ENCODE peak calls at places on chromosomes 2 and 18, in six cellular contexts. One of them, this sample, is unnamed.
A peak's percentile ranks its signal among the peaks of the same experiment; 100 is the strongest.

GRCh38 chr2:70789304-70790078 is 952 bp downstream of the FIGLA start:
- DNase-seq in cardiac fibroblast: peak; percentile 60
- DNase-seq in GM20000: peak; percentile 82
- DNase-seq in CD4-positive, alpha-beta T cell: peak; percentile 73
- DNase-seq in dorsolateral prefrontal cortex: peak; percentile 78
- DNase-seq in upper lobe of right lung: peak; percentile 82
- DNase-seq in this sample: peak; percentile 75

GRCh38 chr18:35244671-35245070 is 3.8 kb downstream of the ZNF397 start:
- DNase-seq in cardiac fibroblast: no peak
- DNase-seq in GM20000: no peak
- DNase-seq in CD4-positive, alpha-beta T cell: no peak
- DNase-seq in dorsolateral prefrontal cortex: no peak
- DNase-seq in upper lobe of right lung: no peak
- DNase-seq in this sample: no peak

GRCh38 chr2:95376311-95377215 is 25.9 kb upstream of the FAHD2A start:
- DNase-seq in cardiac fibroblast: no peak
- DNase-seq in GM20000: no peak
- DNase-seq in CD4-positive, alpha-beta T cell: no peak
- DNase-seq in dorsolateral prefrontal cortex: no peak
- DNase-seq in upper lobe of right lung: peak; percentile 51
- DNase-seq in this sample: no peak

GRCh38 chr2:234555616-234556249 is 58.9 kb upstream of the ARL4C start:
- DNase-seq in cardiac fibroblast: peak; percentile 10
- DNase-seq in GM20000: no peak
- DNase-seq in CD4-positive, alpha-beta T cell: no peak
- DNase-seq in dorsolateral prefrontal cortex: no peak
- DNase-seq in upper lobe of right lung: no peak
- DNase-seq in this sample: no peak

GRCh38 chr2:3451926-3452671 is 67.2 kb downstream of the ADI1 start:
- DNase-seq in cardiac fibroblast: no peak
- DNase-seq in GM20000: no peak
- DNase-seq in CD4-positive, alpha-beta T cell: no peak
- DNase-seq in dorsolateral prefrontal cortex: no peak
- DNase-seq in upper lobe of right lung: no peak
- DNase-seq in this sample: no peak

GRCh38 chr2:176130153-176130916 is 830 bp downstream of the HOXD8 start:
- DNase-seq in cardiac fibroblast: no peak
- DNase-seq in GM20000: no peak
- DNase-seq in CD4-positive, alpha-beta T cell: no peak
- DNase-seq in dorsolateral prefrontal cortex: no peak
- DNase-seq in upper lobe of right lung: peak; percentile 60
- DNase-seq in this sample: no peak

GRCh38 chr2:215027775-215028174 is 110.7 kb downstream of the ABCA12 start:
- DNase-seq in cardiac fibroblast: no peak
- DNase-seq in GM20000: no peak
- DNase-seq in CD4-positive, alpha-beta T cell: no peak
- DNase-seq in dorsolateral prefrontal cortex: no peak
- DNase-seq in upper lobe of right lung: no peak
- DNase-seq in this sample: no peak

GRCh38 chr2:60844105-60844504 is 37.3 kb upstream of the REL start:
- DNase-seq in cardiac fibroblast: no peak
- DNase-seq in GM20000: no peak
- DNase-seq in CD4-positive, alpha-beta T cell: no peak
- DNase-seq in dorsolateral prefrontal cortex: no peak
- DNase-seq in upper lobe of right lung: no peak
- DNase-seq in this sample: no peak

GRCh38 chr2:238900511-238900910 is 52.6 kb downstream of the TWIST2 start:
- DNase-seq in cardiac fibroblast: peak; percentile 62
- DNase-seq in GM20000: no peak
- DNase-seq in CD4-positive, alpha-beta T cell: no peak
- DNase-seq in dorsolateral prefrontal cortex: no peak
- DNase-seq in upper lobe of right lung: no peak
- DNase-seq in this sample: no peak

GRCh38 chr2:159307942-159308341 is 21.4 kb upstream of the WDSUB1 start:
- DNase-seq in cardiac fibroblast: no peak
- DNase-seq in GM20000: no peak
- DNase-seq in CD4-positive, alpha-beta T cell: no peak
- DNase-seq in dorsolateral prefrontal cortex: no peak
- DNase-seq in upper lobe of right lung: no peak
- DNase-seq in this sample: no peak

GRCh38 chr2:163210430-163210918 is 371.9 kb upstream of the KCNH7 start:
- DNase-seq in cardiac fibroblast: peak; percentile 22
- DNase-seq in GM20000: no peak
- DNase-seq in CD4-positive, alpha-beta T cell: no peak
- DNase-seq in dorsolateral prefrontal cortex: no peak
- DNase-seq in upper lobe of right lung: no peak
- DNase-seq in this sample: no peak

GRCh38 chr2:42975358-42975717 is 183.0 kb upstream of the HAAO start:
- DNase-seq in cardiac fibroblast: no peak
- DNase-seq in GM20000: no peak
- DNase-seq in CD4-positive, alpha-beta T cell: no peak
- DNase-seq in dorsolateral prefrontal cortex: no peak
- DNase-seq in upper lobe of right lung: no peak
- DNase-seq in this sample: no peak

GRCh38 chr2:201926071-201926470 is 107.6 kb upstream of the FZD7 start:
- DNase-seq in cardiac fibroblast: no peak
- DNase-seq in GM20000: no peak
- DNase-seq in CD4-positive, alpha-beta T cell: no peak
- DNase-seq in dorsolateral prefrontal cortex: no peak
- DNase-seq in upper lobe of right lung: no peak
- DNase-seq in this sample: no peak

GRCh38 chr2:227154976-227155375 is 9.0 kb downstream of the COL4A4 start:
- DNase-seq in cardiac fibroblast: peak; percentile 73
- DNase-seq in GM20000: no peak
- DNase-seq in CD4-positive, alpha-beta T cell: no peak
- DNase-seq in dorsolateral prefrontal cortex: no peak
- DNase-seq in upper lobe of right lung: no peak
- DNase-seq in this sample: no peak

GRCh38 chr2:134327367-134327766 is 73.5 kb downstream of the MGAT5 start:
- DNase-seq in cardiac fibroblast: peak; percentile 54
- DNase-seq in GM20000: no peak
- DNase-seq in CD4-positive, alpha-beta T cell: no peak
- DNase-seq in dorsolateral prefrontal cortex: no peak
- DNase-seq in upper lobe of right lung: no peak
- DNase-seq in this sample: no peak

GRCh38 chr2:97931118-97931850 is 64.5 kb downstream of the TMEM131 start:
- DNase-seq in cardiac fibroblast: no peak
- DNase-seq in GM20000: no peak
- DNase-seq in CD4-positive, alpha-beta T cell: no peak
- DNase-seq in dorsolateral prefrontal cortex: no peak
- DNase-seq in upper lobe of right lung: no peak
- DNase-seq in this sample: no peak

GRCh38 chr2:121128741-121129659 is 156.0 kb downstream of the TFCP2L1 start:
- DNase-seq in cardiac fibroblast: peak; percentile 29
- DNase-seq in GM20000: no peak
- DNase-seq in CD4-positive, alpha-beta T cell: no peak
- DNase-seq in dorsolateral prefrontal cortex: no peak
- DNase-seq in upper lobe of right lung: peak; percentile 80
- DNase-seq in this sample: peak; percentile 28

GRCh38 chr2:20425371-20425881 is 21.4 kb upstream of the RHOB start:
- DNase-seq in cardiac fibroblast: no peak
- DNase-seq in GM20000: no peak
- DNase-seq in CD4-positive, alpha-beta T cell: no peak
- DNase-seq in dorsolateral prefrontal cortex: no peak
- DNase-seq in upper lobe of right lung: no peak
- DNase-seq in this sample: peak; percentile 39

GRCh38 chr2:42914314-42914713 is 121.9 kb upstream of the HAAO start:
- DNase-seq in cardiac fibroblast: no peak
- DNase-seq in GM20000: no peak
- DNase-seq in CD4-positive, alpha-beta T cell: no peak
- DNase-seq in dorsolateral prefrontal cortex: no peak
- DNase-seq in upper lobe of right lung: no peak
- DNase-seq in this sample: no peak

GRCh38 chr2:69975136-69975852 is 13.9 kb upstream of the ASPRV1 start:
- DNase-seq in cardiac fibroblast: no peak
- DNase-seq in GM20000: no peak
- DNase-seq in CD4-positive, alpha-beta T cell: no peak
- DNase-seq in dorsolateral prefrontal cortex: no peak
- DNase-seq in upper lobe of right lung: no peak
- DNase-seq in this sample: no peak

GRCh38 chr18:58995663-58996062 is 131.0 kb downstream of the ZNF532 start:
- DNase-seq in cardiac fibroblast: no peak
- DNase-seq in GM20000: no peak
- DNase-seq in CD4-positive, alpha-beta T cell: no peak
- DNase-seq in dorsolateral prefrontal cortex: no peak
- DNase-seq in upper lobe of right lung: no peak
- DNase-seq in this sample: no peak

GRCh38 chr18:36706313-36706881 is 122.4 kb downstream of the TPGS2 start:
- DNase-seq in cardiac fibroblast: no peak
- DNase-seq in GM20000: no peak
- DNase-seq in CD4-positive, alpha-beta T cell: no peak
- DNase-seq in dorsolateral prefrontal cortex: no peak
- DNase-seq in upper lobe of right lung: no peak
- DNase-seq in this sample: no peak

GRCh38 chr2:74513605-74514367 is 464 bp upstream of the TLX2 start:
- DNase-seq in cardiac fibroblast: no peak
- DNase-seq in GM20000: peak; percentile 43
- DNase-seq in CD4-positive, alpha-beta T cell: no peak
- DNase-seq in dorsolateral prefrontal cortex: no peak
- DNase-seq in upper lobe of right lung: no peak
- DNase-seq in this sample: peak; percentile 54

GRCh38 chr2:20596973-20597867 is 53.7 kb downstream of the HS1BP3 start:
- DNase-seq in cardiac fibroblast: peak; percentile 98
- DNase-seq in GM20000: no peak
- DNase-seq in CD4-positive, alpha-beta T cell: peak; percentile 7
- DNase-seq in dorsolateral prefrontal cortex: peak; percentile 36
- DNase-seq in upper lobe of right lung: peak; percentile 66
- DNase-seq in this sample: no peak

GRCh38 chr2:127508025-127508620 is 18.2 kb downstream of the IWS1 start:
- DNase-seq in cardiac fibroblast: no peak
- DNase-seq in GM20000: no peak
- DNase-seq in CD4-positive, alpha-beta T cell: no peak
- DNase-seq in dorsolateral prefrontal cortex: no peak
- DNase-seq in upper lobe of right lung: no peak
- DNase-seq in this sample: no peak

GRCh38 chr2:149040451-149040850 is 2.0 kb downstream of the LYPD6B start:
- DNase-seq in cardiac fibroblast: no peak
- DNase-seq in GM20000: peak; percentile 75
- DNase-seq in CD4-positive, alpha-beta T cell: peak; percentile 41
- DNase-seq in dorsolateral prefrontal cortex: no peak
- DNase-seq in upper lobe of right lung: no peak
- DNase-seq in this sample: peak; percentile 74

GRCh38 chr2:54999182-54999581 is 51.1 kb downstream of the RTN4 start:
- DNase-seq in cardiac fibroblast: peak; percentile 59
- DNase-seq in GM20000: peak; percentile 22
- DNase-seq in CD4-positive, alpha-beta T cell: no peak
- DNase-seq in dorsolateral prefrontal cortex: no peak
- DNase-seq in upper lobe of right lung: no peak
- DNase-seq in this sample: no peak

GRCh38 chr2:144331652-144332355 is 188.1 kb downstream of the ZEB2 start:
- DNase-seq in cardiac fibroblast: peak; percentile 19
- DNase-seq in GM20000: no peak
- DNase-seq in CD4-positive, alpha-beta T cell: peak; percentile 70
- DNase-seq in dorsolateral prefrontal cortex: peak; percentile 82
- DNase-seq in upper lobe of right lung: no peak
- DNase-seq in this sample: no peak
- TF ChIP-seq CTCF in cardiac fibroblast: peak; percentile 27
- TF ChIP-seq CTCF in GM20000: no peak
- TF ChIP-seq CTCF in CD4-positive, alpha-beta T cell: no peak
- TF ChIP-seq CTCF in dorsolateral prefrontal cortex: peak; percentile 31
- TF ChIP-seq CTCF in upper lobe of right lung: peak; percentile 24
- TF ChIP-seq CTCF in this sample: peak; percentile 52

GRCh38 chr2:51420521-51420920 is 388.6 kb upstream of the NRXN1 start:
- DNase-seq in cardiac fibroblast: no peak
- DNase-seq in GM20000: no peak
- DNase-seq in CD4-positive, alpha-beta T cell: no peak
- DNase-seq in dorsolateral prefrontal cortex: no peak
- DNase-seq in upper lobe of right lung: no peak
- DNase-seq in this sample: no peak

GRCh38 chr2:51424418-51424817 is 392.5 kb upstream of the NRXN1 start:
- DNase-seq in cardiac fibroblast: no peak
- DNase-seq in GM20000: no peak
- DNase-seq in CD4-positive, alpha-beta T cell: no peak
- DNase-seq in dorsolateral prefrontal cortex: no peak
- DNase-seq in upper lobe of right lung: no peak
- DNase-seq in this sample: no peak
- TF ChIP-seq CTCF in cardiac fibroblast: no peak
- TF ChIP-seq CTCF in GM20000: no peak
- TF ChIP-seq CTCF in CD4-positive, alpha-beta T cell: no peak
- TF ChIP-seq CTCF in dorsolateral prefrontal cortex: no peak
- TF ChIP-seq CTCF in upper lobe of right lung: no peak
- TF ChIP-seq CTCF in this sample: no peak

DNA sequence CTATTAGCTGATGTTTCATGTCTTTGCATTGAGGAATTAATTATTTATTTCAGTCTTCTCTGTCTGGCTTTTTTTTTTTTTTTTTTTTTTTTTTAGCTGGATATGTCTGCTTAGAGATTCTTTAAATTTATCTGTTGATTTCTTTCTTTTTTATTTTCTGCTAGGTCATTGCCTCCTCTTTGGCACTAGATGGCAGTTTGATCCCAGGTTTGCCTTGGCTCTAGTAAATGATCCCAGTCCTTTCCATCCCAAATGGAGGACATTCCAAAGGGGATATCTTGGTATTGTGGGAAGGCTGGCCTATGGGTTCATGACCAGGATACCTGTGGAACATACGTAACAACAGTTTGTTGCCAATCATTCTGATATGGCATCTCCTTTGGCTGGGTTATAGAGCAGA is 339.5 kb upstream of the GCFC2 start:
- DNase-seq in cardiac fibroblast: no peak
- DNase-seq in GM20000: no peak
- DNase-seq in CD4-positive, alpha-beta T cell: no peak
- DNase-seq in dorsolateral prefrontal cortex: no peak
- DNase-seq in upper lobe of right lung: no peak
- DNase-seq in this sample: no peak
- TF ChIP-seq CTCF in cardiac fibroblast: no peak
- TF ChIP-seq CTCF in GM20000: no peak
- TF ChIP-seq CTCF in CD4-positive, alpha-beta T cell: no peak
- TF ChIP-seq CTCF in dorsolateral prefrontal cortex: no peak
- TF ChIP-seq CTCF in upper lobe of right lung: no peak
- TF ChIP-seq CTCF in this sample: no peak

DNA sequence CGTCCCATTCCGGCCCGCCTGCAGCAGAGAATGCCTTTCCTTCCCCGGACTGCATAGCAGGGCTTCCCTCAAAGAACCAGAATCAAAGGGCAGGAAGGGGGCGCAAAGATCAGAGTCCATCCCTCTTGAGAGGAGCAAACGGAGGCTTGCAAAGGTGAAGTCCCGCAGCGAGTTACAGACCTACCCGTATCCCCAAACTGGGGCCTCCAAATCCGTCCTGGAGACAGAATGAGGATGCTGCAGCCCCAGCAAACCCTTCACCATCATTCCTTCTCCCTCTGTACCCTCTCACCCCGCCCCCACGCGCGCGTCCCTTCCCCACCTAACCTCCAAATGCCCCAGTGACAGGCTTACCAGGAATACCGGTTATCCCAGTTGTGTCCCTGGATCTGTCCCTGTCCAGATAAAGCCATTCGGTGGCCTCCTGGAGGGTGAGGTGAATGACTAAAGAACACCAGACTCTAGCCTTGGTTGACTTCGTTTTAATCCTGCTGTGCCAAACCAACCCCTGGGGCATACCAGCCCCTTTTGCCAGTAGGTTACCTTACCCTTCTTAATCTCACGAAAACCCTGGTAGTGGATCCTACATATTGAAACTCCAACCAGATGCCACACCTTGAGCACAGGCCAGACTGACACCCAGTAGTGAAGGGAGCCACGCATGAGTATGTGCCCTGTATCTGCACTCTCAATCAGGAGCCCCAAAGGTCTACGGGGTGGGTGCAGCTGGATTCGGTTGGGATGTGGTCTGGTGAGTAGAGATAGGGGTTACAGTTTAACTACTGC is 961 bp upstream of the SLC40A1 start:
- DNase-seq in cardiac fibroblast: no peak
- DNase-seq in GM20000: peak; percentile 28
- DNase-seq in CD4-positive, alpha-beta T cell: peak; percentile 36
- DNase-seq in dorsolateral prefrontal cortex: peak; percentile 40
- DNase-seq in upper lobe of right lung: no peak
- DNase-seq in this sample: peak; percentile 36
- TF ChIP-seq CTCF in cardiac fibroblast: no peak
- TF ChIP-seq CTCF in GM20000: no peak
- TF ChIP-seq CTCF in CD4-positive, alpha-beta T cell: no peak
- TF ChIP-seq CTCF in dorsolateral prefrontal cortex: no peak
- TF ChIP-seq CTCF in upper lobe of right lung: no peak
- TF ChIP-seq CTCF in this sample: no peak

This sample was measured in GM13977.